ENCODE peak calls at places on chromosomes 11 and 22, in seven cellular contexts. U is heart right ventricle, L is transverse colon, C is thoracic aorta, A is left ventricle myocardium inferior, R is chondrocyte, I is psoas muscle. P is an unnamed sample.

GRCh38 chr11:19714093-19714386 is 1.4 kb downstream of the NAV2 start:
- DNase-seq in U (no peak), L (no peak), C (no peak), A (no peak), R (no peak), I (no peak), P (no peak)

GRCh38 chr22:49979587-49980264 is 19.2 kb downstream of the PIM3 start:
- DNase-seq in U (no peak), L (peak), C (no peak), A (no peak), R (peak), I (no peak), P (no peak)

GRCh38 chr11:134531331-134532135 is 119.5 kb upstream of the B3GAT1 start:
- DNase-seq in U (peak), L (no peak), C (no peak), A (peak), R (peak), I (no peak), P (no peak)

GRCh38 chr11:2163428-2163978 is 2.5 kb upstream of the INS start:
- DNase-seq in U (no peak), L (no peak), C (no peak), A (no peak), R (no peak), I (no peak), P (no peak)

GRCh38 chr11:78109011-78109685 is 29.5 kb upstream of the NDUFC2 start:
- DNase-seq in U (no peak), L (no peak), C (no peak), A (no peak), R (no peak), I (no peak), P (no peak)

GRCh38 chr11:103807806-103808205 is 228.6 kb upstream of the DDI1 start:
- DNase-seq in U (no peak), L (no peak), C (no peak), A (no peak), R (no peak), I (no peak), P (no peak)

GRCh38 chr22:25111579-25112517 is 87.8 kb upstream of the CRYBB3 start:
- DNase-seq in U (no peak), L (peak), C (peak), A (no peak), R (no peak), I (peak), P (no peak)

GRCh38 chr11:74726547-74727182 is 4.6 kb downstream of the CHRDL2 start:
- DNase-seq in U (peak), L (peak), C (no peak), A (peak), R (no peak), I (peak), P (no peak)

GRCh38 chr11:78946945-78947914 is 372.6 kb upstream of the NARS2 start:
- DNase-seq in U (no peak), L (peak), C (no peak), A (no peak), R (no peak), I (no peak), P (no peak)

GRCh38 chr22:36334838-36335603 is 52.7 kb downstream of the MYH9 start:
- DNase-seq in U (no peak), L (no peak), C (no peak), A (no peak), R (no peak), I (no peak), P (peak)

GRCh38 chr11:43737194-43737575 is 56.6 kb downstream of the HSD17B12 start:
- DNase-seq in U (no peak), L (no peak), C (no peak), A (no peak), R (no peak), I (no peak), P (no peak)

GRCh38 chr11:97506360-97506759 is 1116.5 kb downstream of the JRKL start:
- DNase-seq in U (no peak), L (no peak), C (no peak), A (no peak), R (no peak), I (no peak), P (no peak)

GRCh38 chr11:82832983-82833382 is 67.2 kb downstream of the PRCP start:
- DNase-seq in U (no peak), L (no peak), C (no peak), A (no peak), R (no peak), I (no peak), P (no peak)

GRCh38 chr22:50183141-50183971 is 2.4 kb upstream of the TRABD start:
- DNase-seq in U (no peak), L (no peak), C (no peak), A (no peak), R (no peak), I (no peak), P (no peak)

GRCh38 chr22:41589260-41589600 is 410 bp downstream of the PMM1 start:
- DNase-seq in U (no peak), L (no peak), C (no peak), A (no peak), R (no peak), I (no peak), P (no peak)

GRCh38 chr11:124174001-124174400 is 9.1 kb upstream of the OR10D3 start:
- DNase-seq in U (no peak), L (no peak), C (no peak), A (no peak), R (no peak), I (no peak), P (no peak)

GRCh38 chr11:10701982-10702381 is 8.4 kb upstream of the IRAG1 start:
- DNase-seq in U (no peak), L (no peak), C (no peak), A (no peak), R (no peak), I (no peak), P (no peak)

GRCh38 chr11:82701847-82702520 is 31.7 kb downstream of the FAM181B start:
- DNase-seq in U (no peak), L (peak), C (no peak), A (no peak), R (no peak), I (no peak), P (no peak)

GRCh38 chr11:117928818-117929567 is at the start of gene TMPRSS13:
- DNase-seq in U (no peak), L (peak), C (no peak), A (no peak), R (peak), I (no peak), P (no peak)
- TF ChIP-seq CTCF in U (no peak), L (no peak), C (no peak), A (no peak), R (no peak), I (no peak), P (no peak)

DNA sequence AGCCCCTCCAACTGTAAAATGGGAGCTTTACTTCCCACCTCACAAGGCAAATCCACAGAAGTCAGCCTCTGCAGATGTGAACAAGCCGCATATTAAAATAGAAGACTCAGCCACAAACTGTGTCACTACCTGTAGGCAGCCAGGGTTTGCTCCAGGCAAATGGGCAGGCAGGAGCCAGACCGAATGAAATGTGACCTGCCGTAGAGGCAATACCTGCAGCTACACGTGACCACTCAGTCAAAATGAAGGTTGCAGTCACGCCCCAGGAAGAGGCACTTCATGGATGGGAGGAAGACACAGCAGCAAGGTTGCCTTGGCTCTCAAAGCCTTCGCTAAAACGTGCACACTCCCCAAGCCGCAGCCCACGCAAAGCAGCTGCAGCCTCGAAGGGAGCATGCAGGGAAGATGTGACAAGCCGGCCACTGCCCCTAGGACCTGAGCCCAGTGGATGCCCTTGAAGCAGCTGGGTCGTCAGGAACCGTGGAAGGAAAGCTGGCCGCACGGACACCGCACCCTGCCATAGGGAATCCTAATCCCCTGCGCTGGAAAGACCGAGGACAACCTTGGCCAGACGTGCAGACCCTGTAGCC is 53.1 kb downstream of the SHANK2 start:
- DNase-seq in U (no peak), L (no peak), C (no peak), A (no peak), R (peak), I (no peak), P (no peak)
- TF ChIP-seq CTCF in U (no peak), L (no peak), C (no peak), A (no peak), R (no peak), I (no peak), P (no peak)

DNA sequence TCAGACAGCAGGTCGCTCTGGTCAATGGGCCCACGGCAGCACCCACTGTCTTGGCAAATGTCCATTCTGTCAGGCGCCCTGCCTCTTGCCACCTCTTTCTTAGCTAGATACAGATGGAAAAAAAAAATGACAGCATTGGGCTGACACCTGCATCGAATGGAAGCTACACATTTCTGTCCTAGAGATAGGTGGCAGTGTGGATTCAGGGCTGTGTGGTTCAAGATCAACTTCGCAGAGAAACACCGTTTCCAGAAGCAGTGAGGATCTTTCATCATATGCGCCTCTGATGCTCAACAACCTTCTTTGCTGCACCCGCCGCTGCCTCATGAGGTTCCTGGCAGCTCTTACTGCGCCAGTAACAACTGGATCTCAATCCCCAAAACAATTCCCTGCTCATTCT is 236.3 kb downstream of the KIRREL3 start:
- DNase-seq in U (no peak), L (no peak), C (no peak), A (no peak), R (no peak), I (no peak), P (no peak)
- TF ChIP-seq CTCF in U (no peak), L (no peak), C (no peak), A (no peak), R (peak), I (no peak), P (no peak)

GRCh38 chr11:114799524-114799923 is 121.2 kb downstream of the NXPE2 start:
- DNase-seq in U (peak), L (no peak), C (no peak), A (no peak), R (no peak), I (no peak), P (no peak)
- TF ChIP-seq CTCF in U (no peak), L (no peak), C (no peak), A (peak), R (no peak), I (no peak), P (no peak)

GRCh38 chr11:68506908-68507307 is 46.4 kb downstream of the PPP6R3 start:
- DNase-seq in U (no peak), L (no peak), C (no peak), A (no peak), R (no peak), I (no peak), P (no peak)
- TF ChIP-seq CTCF in U (no peak), L (no peak), C (no peak), A (peak), R (no peak), I (no peak), P (no peak)

P was measured in RWPE2.